ENCODE peak calls at places on chromosomes 1 and 21, in seven cellular contexts. O, L, A, J, M, I and T are unnamed samples.

GRCh38 chr1:147177611-147178370 is 5.5 kb upstream of the PRKAB2 start:
- DNase-seq in O (no peak), L (no peak), A (no peak), J (peak), M (peak), I (no peak), T (no peak)

GRCh38 chr1:110671323-110671722 is 3.4 kb downstream of the KCNA3 start:
- DNase-seq in O (no peak), L (no peak), A (no peak), J (no peak), M (no peak), I (no peak), T (no peak)

GRCh38 chr1:50968021-50968883 is 1.8 kb upstream of the CDKN2C start:
- DNase-seq in O (no peak), L (peak), A (peak), J (peak), M (peak), I (peak), T (peak)

GRCh38 chr21:36097427-36098230 is 27.8 kb downstream of the CBR1 start:
- DNase-seq in O (no peak), L (no peak), A (no peak), J (no peak), M (no peak), I (no peak), T (no peak)

GRCh38 chr1:248231117-248231516 is at the start of gene OR2M4:
- DNase-seq in O (no peak), L (no peak), A (no peak), J (no peak), M (no peak), I (no peak), T (no peak)

GRCh38 chr1:182702826-182703524 is 18.6 kb upstream of the RGS8 start:
- DNase-seq in O (no peak), L (no peak), A (no peak), J (no peak), M (no peak), I (no peak), T (no peak)

GRCh38 chr1:24418898-24419628 is 3.5 kb downstream of the NIPAL3 start:
- DNase-seq in O (no peak), L (no peak), A (no peak), J (peak), M (peak), I (no peak), T (no peak)

GRCh38 chr21:39885119-39885848 is 18.0 kb downstream of the PCP4 start:
- DNase-seq in O (no peak), L (peak), A (no peak), J (peak), M (peak), I (peak), T (no peak)

GRCh38 chr1:7576946-7577657 is 194.0 kb upstream of the VAMP3 start:
- DNase-seq in O (no peak), L (peak), A (no peak), J (peak), M (no peak), I (peak), T (no peak)

GRCh38 chr1:167360120-167360519 is 139.4 kb downstream of the POU2F1 start:
- DNase-seq in O (no peak), L (no peak), A (no peak), J (no peak), M (no peak), I (no peak), T (no peak)

GRCh38 chr1:43221256-43221778 is 48.5 kb upstream of the TMEM125 start:
- DNase-seq in O (no peak), L (no peak), A (no peak), J (no peak), M (no peak), I (no peak), T (no peak)

GRCh38 chr1:43222876-43223275 is 46.9 kb upstream of the TMEM125 start:
- DNase-seq in O (no peak), L (no peak), A (no peak), J (no peak), M (no peak), I (no peak), T (no peak)

GRCh38 chr1:43227138-43227836 is 42.5 kb upstream of the TMEM125 start:
- DNase-seq in O (no peak), L (peak), A (peak), J (peak), M (peak), I (peak), T (peak)

GRCh38 chr1:43229831-43230780 is 39.7 kb upstream of the TMEM125 start:
- DNase-seq in O (no peak), L (peak), A (no peak), J (no peak), M (no peak), I (no peak), T (no peak)

DNA sequence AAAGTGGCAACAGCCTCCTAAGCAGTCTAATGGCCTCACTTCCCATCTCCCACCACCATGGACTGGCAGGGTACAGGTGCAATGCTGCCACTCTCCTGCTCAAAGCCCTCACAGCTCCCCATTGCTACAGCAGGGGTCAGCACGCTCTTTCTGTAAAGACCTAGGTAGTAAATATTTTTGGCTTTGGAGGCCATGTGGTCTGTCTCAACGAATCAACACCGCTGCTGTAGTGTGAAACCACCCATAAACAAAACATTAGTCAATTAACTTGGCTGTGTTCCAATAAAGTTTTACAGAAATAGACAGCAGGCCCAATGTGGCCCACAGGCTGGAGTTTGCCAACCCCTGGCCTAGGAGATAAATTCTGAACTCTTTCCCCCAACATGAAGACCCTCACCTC is 44.6 kb upstream of the TMEM125 start:
- DNase-seq in O (no peak), L (no peak), A (no peak), J (no peak), M (no peak), I (no peak), T (no peak)
- TF ChIP-seq CTCF in O (no peak), L (no peak), A (no peak), J (no peak), M (no peak), I (no peak), T (no peak)

DNA sequence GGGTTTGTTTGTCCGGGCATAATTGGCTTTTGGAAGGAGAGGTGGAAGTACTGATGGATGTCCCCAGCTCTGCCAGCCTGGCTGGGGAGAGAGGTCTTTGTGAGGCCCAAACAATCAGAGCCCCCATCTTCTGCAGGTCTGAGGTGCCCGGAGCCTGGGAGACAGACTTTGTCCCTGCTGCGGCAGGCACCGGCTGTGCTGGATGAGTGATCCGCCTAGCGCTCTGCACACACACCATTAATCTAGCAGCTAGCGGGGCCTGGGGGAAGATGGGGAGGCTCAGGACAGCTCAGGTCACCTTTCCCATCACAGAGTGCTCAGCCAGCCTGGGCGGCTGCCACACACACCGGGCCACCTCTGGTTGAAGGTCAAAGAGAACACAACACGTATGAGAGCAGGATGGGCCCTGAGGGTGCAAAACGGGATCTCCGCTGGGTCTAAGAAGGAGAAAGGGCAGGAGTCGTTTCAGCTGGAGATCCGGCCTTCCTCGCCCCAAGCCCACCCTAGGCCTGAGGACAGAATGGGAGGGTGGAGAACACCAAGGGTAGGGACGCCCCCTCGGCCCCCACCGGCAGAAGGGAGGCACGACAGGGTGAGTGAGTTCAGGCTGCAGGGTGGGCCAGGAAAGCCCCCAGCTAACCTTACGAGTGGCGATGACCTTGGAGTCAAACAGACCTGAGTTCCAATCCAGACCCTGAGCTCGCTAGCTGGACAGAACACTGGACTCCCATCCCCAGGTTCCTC is 341.8 kb downstream of the NPHP4 start:
- DNase-seq in O (no peak), L (no peak), A (no peak), J (no peak), M (no peak), I (peak), T (no peak)
- TF ChIP-seq CTCF in O (no peak), L (no peak), A (no peak), J (no peak), M (no peak), I (no peak), T (no peak)

GRCh38 chr1:244174922-244175521 is 123.9 kb downstream of the ZBTB18 start:
- DNase-seq in O (no peak), L (no peak), A (no peak), J (no peak), M (no peak), I (no peak), T (no peak)
- TF ChIP-seq CTCF in O (no peak), L (no peak), A (no peak), J (no peak), M (no peak), I (no peak), T (no peak)

DNA sequence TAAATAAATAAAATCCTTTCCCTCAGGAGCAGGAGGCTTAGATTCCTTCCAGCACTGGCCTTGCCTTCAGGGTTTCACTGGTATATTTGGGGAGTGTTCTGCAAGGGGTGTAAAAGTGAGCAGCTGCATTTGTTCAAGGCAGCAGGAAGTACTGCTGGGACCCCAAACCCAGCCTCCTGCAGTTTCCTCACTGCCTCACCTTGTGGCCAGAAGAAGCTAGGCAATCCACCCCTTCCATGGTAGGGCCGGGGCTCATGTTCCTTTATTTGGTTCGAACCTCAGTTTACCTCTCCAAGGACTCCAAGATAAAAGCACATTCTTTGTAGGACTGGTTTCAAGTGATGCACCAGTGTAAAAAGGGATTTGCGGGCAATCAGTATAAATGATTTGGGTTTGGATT is 21.0 kb upstream of the CFAP126 start:
- DNase-seq in O (no peak), L (no peak), A (no peak), J (no peak), M (no peak), I (no peak), T (no peak)
- TF ChIP-seq CTCF in O (no peak), L (no peak), A (no peak), J (no peak), M (no peak), I (no peak), T (no peak)

GRCh38 chr1:150619576-150620509 is 9.6 kb downstream of the ENSA start:
- DNase-seq in O (no peak), L (no peak), A (no peak), J (no peak), M (no peak), I (no peak), T (no peak)
- TF ChIP-seq CTCF in O (peak), L (no peak), A (no peak), J (peak), M (no peak), I (no peak), T (no peak)

GRCh38 chr21:32403201-32403701 is 9.3 kb upstream of the EVA1C start:
- DNase-seq in O (no peak), L (peak), A (peak), J (no peak), M (peak), I (peak), T (peak)
- TF ChIP-seq CTCF in O (peak), L (peak), A (peak), J (peak), M (peak), I (peak), T (peak)

GRCh38 chr1:236451796-236452373 is 57.8 kb downstream of the EDARADD start:
- DNase-seq in O (no peak), L (peak), A (no peak), J (no peak), M (no peak), I (no peak), T (peak)
- TF ChIP-seq CTCF in O (peak), L (peak), A (peak), J (peak), M (no peak), I (peak), T (peak)

GRCh38 chr21:43659136-43660000 is at the start of the genes HSF2BP and RRP1B:
- DNase-seq in O (no peak), L (peak), A (peak), J (peak), M (peak), I (peak), T (peak)
- TF ChIP-seq CTCF in O (no peak), L (no peak), A (peak), J (no peak), M (no peak), I (no peak), T (no peak)